ENCODE peak calls at places on chromosomes 3 and 15, in five cellular contexts. N is neuronal stem cell, Z is HS-5, H is heart right ventricle, L is tibial nerve. M is an unnamed sample.

GRCh38 chr3:120077726-120078125 is 16.5 kb downstream of the GSK3B start:
- DNase-seq in N (no peak), Z (no peak), H (no peak), L (no peak), M (no peak)

GRCh38 chr15:53869044-53869805 is 109.0 kb upstream of the UNC13C start:
- DNase-seq in N (no peak), Z (no peak), H (no peak), L (no peak), M (no peak)

GRCh38 chr3:30698549-30698948 is 92.1 kb downstream of the TGFBR2 start:
- DNase-seq in N (no peak), Z (no peak), H (no peak), L (no peak), M (no peak)

GRCh38 chr3:61177450-61177849 is 73.8 kb downstream of the FHIT start:
- DNase-seq in N (no peak), Z (no peak), H (no peak), L (no peak), M (no peak)

GRCh38 chr3:57544181-57545125 is at the start of gene DNAH12:
- DNase-seq in N (peak), Z (no peak), H (no peak), L (no peak), M (no peak)

GRCh38 chr3:144142151-144142855 is 170.7 kb downstream of the DIPK2A start:
- DNase-seq in N (no peak), Z (no peak), H (peak), L (no peak), M (no peak)

GRCh38 chr3:100189444-100189964 is 71.3 kb upstream of the TBC1D23 start:
- DNase-seq in N (no peak), Z (no peak), H (no peak), L (no peak), M (no peak)

GRCh38 chr3:197746801-197747237 is 2.9 kb upstream of the FYTTD1 start:
- DNase-seq in N (no peak), Z (no peak), H (peak), L (peak), M (no peak)

GRCh38 chr3:171462224-171462623 is 2.0 kb upstream of the TNIK start:
- DNase-seq in N (no peak), Z (no peak), H (no peak), L (no peak), M (no peak)

GRCh38 chr3:149588909-149589308 is 68.9 kb downstream of the WWTR1 start:
- DNase-seq in N (no peak), Z (no peak), H (no peak), L (no peak), M (no peak)

GRCh38 chr3:125062904-125063618 is 7.3 kb upstream of the HEG1 start:
- DNase-seq in N (no peak), Z (peak), H (peak), L (no peak), M (no peak)

GRCh38 chr3:163043074-163043473 is 1546.5 kb downstream of the OTOL1 start:
- DNase-seq in N (no peak), Z (no peak), H (no peak), L (no peak), M (no peak)

GRCh38 chr3:13518516-13519351 is 30.2 kb upstream of the FBLN2 start:
- DNase-seq in N (no peak), Z (no peak), H (peak), L (peak), M (peak)

GRCh38 chr3:156050918-156051317 is 69.5 kb upstream of the KCNAB1 start:
- DNase-seq in N (no peak), Z (no peak), H (no peak), L (no peak), M (no peak)

GRCh38 chr3:89227218-89227617 is 119.8 kb downstream of the EPHA3 start:
- DNase-seq in N (no peak), Z (no peak), H (no peak), L (no peak), M (no peak)

GRCh38 chr3:167684389-167684993 is 30.7 kb upstream of the WDR49 start:
- DNase-seq in N (peak), Z (peak), H (peak), L (peak), M (no peak)

GRCh38 chr3:179266701-179267211 is 15.8 kb upstream of the KCNMB3 start:
- DNase-seq in N (no peak), Z (no peak), H (peak), L (no peak), M (no peak)

GRCh38 chr3:127608362-127608718 is 10.1 kb downstream of the MCM2 start:
- DNase-seq in N (no peak), Z (no peak), H (peak), L (no peak), M (peak)

GRCh38 chr3:126440709-126440995 is 35.0 kb downstream of the ZXDC start:
- DNase-seq in N (no peak), Z (no peak), H (no peak), L (no peak), M (peak)

GRCh38 chr3:127674793-127675189 is 2.0 kb downstream of the ABTB1 start:
- DNase-seq in N (no peak), Z (no peak), H (no peak), L (no peak), M (no peak)

GRCh38 chr3:14253022-14253761 is 74.6 kb downstream of the LSM3 start:
- DNase-seq in N (no peak), Z (no peak), H (no peak), L (peak), M (no peak)

GRCh38 chr3:27326211-27326948 is 42.8 kb downstream of the NEK10 start:
- DNase-seq in N (no peak), Z (peak), H (peak), L (peak), M (no peak)

GRCh38 chr15:65902373-65902772 is 33.1 kb downstream of the RAB11A start:
- DNase-seq in N (no peak), Z (no peak), H (peak), L (peak), M (peak)

GRCh38 chr15:30827625-30828303 is 76.0 kb upstream of the FAN1 start:
- DNase-seq in N (no peak), Z (no peak), H (no peak), L (no peak), M (no peak)

GRCh38 chr3:48408823-48409281 is 21.0 kb downstream of the PLXNB1 start:
- DNase-seq in N (no peak), Z (no peak), H (no peak), L (peak), M (no peak)

GRCh38 chr15:89002281-89002761 is 85.9 kb upstream of the ABHD2 start:
- DNase-seq in N (no peak), Z (peak), H (peak), L (no peak), M (no peak)